ENCODE peak calls at places on chromosomes 11 and 22, in eight cellular contexts. E is ELR; J is activated CD4-positive, alpha-beta T cell treated with anti-CD3 and anti-CD28 coated beads, Interleukin-2, amount 50 U/mL, for 1 hour; S is PC-3; T is stimulated activated CD4-positive, alpha-beta T cell treated with anti-CD3 and anti-CD28 coated beads, Interleukin-2, amount 100 ng/mL, for 48 hours; X is NCI-H510A treated with DMSO at 0.1 percent for 48 hours; W is H4; O is upper lobe of right lung. A is an unnamed sample.

GRCh38 chr22:43159484-43160178 is 8.3 kb downstream of the TSPO start:
- DNase-seq in W (no peak), J (no peak), T (no peak), O (no peak), E (no peak), X (no peak), S (no peak), A (peak; percentile 41)

GRCh38 chr11:14549891-14550290 is 29.7 kb upstream of the PSMA1 start:
- DNase-seq in X (no peak), T (no peak), O (no peak), J (no peak), S (no peak), W (no peak), E (no peak), A (no peak)

GRCh38 chr11:65274734-65275682 is 13.2 kb downstream of the POLA2 start:
- DNase-seq in O (peak; percentile 68), T (no peak), X (peak; percentile 73), J (peak; percentile 11), W (peak; percentile 63), S (peak; percentile 96), E (peak; percentile 99), A (peak; percentile 80)

GRCh38 chr11:95143106-95143681 is 53.5 kb downstream of the ENDOD1 start:
- DNase-seq in E (peak; percentile 40), W (no peak), S (no peak), O (no peak), T (no peak), J (no peak), X (no peak), A (peak; percentile 56)

GRCh38 chr11:67300256-67300755 is 3.0 kb upstream of the SSH3 start:
- DNase-seq in W (no peak), E (no peak), J (no peak), T (no peak), S (no peak), X (no peak), O (peak; percentile 53), A (no peak)

GRCh38 chr22:22195265-22196017 is 49.1 kb upstream of the VPREB1 start:
- DNase-seq in E (peak; percentile 75), O (peak; percentile 83), S (peak; percentile 85), W (peak; percentile 54), X (peak; percentile 71), J (peak; percentile 83), T (peak; percentile 85), A (peak; percentile 45)

GRCh38 chr11:126604461-126604860 is 249.0 kb downstream of the ST3GAL4 start:
- DNase-seq in X (no peak), O (no peak), T (no peak), J (no peak), W (no peak), E (no peak), S (no peak), A (no peak)

GRCh38 chr11:2666828-2667570 is 32.8 kb downstream of the KCNQ1OT1 start:
- DNase-seq in W (no peak), E (no peak), T (no peak), J (no peak), X (no peak), O (peak; percentile 32), S (no peak), A (no peak)

GRCh38 chr11:123587044-123587443 is 67.4 kb downstream of the SCN3B start:
- DNase-seq in O (no peak), J (no peak), T (no peak), E (peak; percentile 40), X (no peak), S (peak; percentile 28), W (peak; percentile 23), A (no peak)

GRCh38 chr11:27820249-27820648 is 120.0 kb upstream of the BDNF start:
- DNase-seq in T (no peak), W (no peak), J (no peak), O (no peak), X (no peak), E (no peak), S (peak; percentile 78), A (no peak)

GRCh38 chr11:119721129-119722120 is 7.6 kb downstream of the NECTIN1 start:
- DNase-seq in X (no peak), S (peak; percentile 85), O (no peak), T (no peak), W (peak; percentile 62), E (peak; percentile 37), J (no peak), A (peak; percentile 53)

GRCh38 chr11:70551323-70552166 is 153.2 kb downstream of the CTTN start:
- DNase-seq in O (no peak), W (no peak), T (no peak), S (no peak), E (no peak), J (no peak), X (no peak), A (peak; percentile 70)

GRCh38 chr22:44085743-44086741 is 61.9 kb downstream of the PARVB start:
- DNase-seq in J (no peak), E (peak; percentile 61), O (peak; percentile 69), X (peak; percentile 83), S (peak; percentile 90), T (no peak), W (peak; percentile 58), A (peak; percentile 53)

GRCh38 chr11:95307310-95307709 is 76.3 kb upstream of the SESN3 start:
- DNase-seq in O (no peak), W (no peak), X (no peak), E (no peak), J (no peak), S (no peak), T (no peak), A (no peak)

GRCh38 chr11:8055111-8055835 is 25.7 kb upstream of the TUB start:
- DNase-seq in S (no peak), X (no peak), J (no peak), T (no peak), W (no peak), E (no peak), O (no peak), A (no peak)

GRCh38 chr11:116234989-116235567 is 537.7 kb downstream of the BUD13 start:
- DNase-seq in T (no peak), E (no peak), W (no peak), O (no peak), S (no peak), X (peak; percentile 11), J (no peak), A (no peak)

GRCh38 chr11:77705195-77705876 is 67.7 kb upstream of the CLNS1A start:
- DNase-seq in O (no peak), W (peak; percentile 56), T (peak; percentile 10), X (no peak), J (no peak), E (peak; percentile 80), S (peak; percentile 91), A (peak; percentile 10)

GRCh38 chr11:1071571-1072115 is 3.0 kb upstream of the MUC2 start:
- DNase-seq in O (peak; percentile 39), J (no peak), E (no peak), S (no peak), W (no peak), X (no peak), T (no peak), A (no peak)

GRCh38 chr11:115362997-115363396 is 141.2 kb downstream of the CADM1 start:
- DNase-seq in W (no peak), X (no peak), S (no peak), J (no peak), T (no peak), E (no peak), O (no peak), A (no peak)

GRCh38 chr11:47928426-47928825 is 51.9 kb upstream of the PTPRJ start:
- DNase-seq in J (no peak), W (no peak), O (no peak), X (peak; percentile 24), E (no peak), T (no peak), S (no peak), A (no peak)

GRCh38 chr11:128207861-128208321 is 379.5 kb downstream of the ETS1 start:
- DNase-seq in W (peak; percentile 81), E (peak; percentile 96), O (no peak), T (no peak), S (peak; percentile 99), J (no peak), X (no peak), A (peak; percentile 27)

GRCh38 chr22:44002324-44002723 is 21.8 kb upstream of the PARVB start:
- DNase-seq in W (no peak), E (no peak), S (no peak), X (no peak), O (peak; percentile 19), J (no peak), T (no peak), A (no peak)

GRCh38 chr11:12164061-12165014 is 53.9 kb downstream of the MICAL2 start:
- DNase-seq in T (no peak), O (peak; percentile 13), X (no peak), J (no peak), E (peak; percentile 95), S (peak; percentile 96), W (peak; percentile 93), A (no peak)

GRCh38 chr22:50581950-50582561 is 593 bp downstream of the CHKB start:
- DNase-seq in J (peak; percentile 29), W (no peak), E (peak; percentile 29), S (no peak), T (peak; percentile 26), X (peak; percentile 5), O (no peak), A (peak; percentile 21)

GRCh38 chr22:37619991-37620390 is 11.4 kb downstream of the GGA1 start:
- DNase-seq in T (no peak), X (no peak), S (no peak), E (no peak), J (no peak), W (no peak), O (no peak), A (no peak)

GRCh38 chr11:134360050-134360835 is 28.5 kb downstream of the GLB1L2 start:
- DNase-seq in T (peak; percentile 78), J (peak; percentile 70), X (peak; percentile 16), E (peak; percentile 28), O (peak; percentile 91), W (peak; percentile 74), S (peak; percentile 83), A (peak; percentile 91)

GRCh38 chr11:131253885-131254204 is 116.6 kb upstream of the NTM start:
- DNase-seq in W (peak; percentile 57), S (no peak), O (no peak), E (no peak), X (no peak), J (no peak), T (no peak), A (no peak)

GRCh38 chr11:61771995-61772455 is 19.6 kb downstream of the MYRF start:
- DNase-seq in X (no peak), O (no peak), T (no peak), W (no peak), E (no peak), S (no peak), J (no peak), A (no peak)

GRCh38 chr11:99351620-99352019 is 330.9 kb downstream of the CNTN5 start:
- DNase-seq in E (no peak), W (no peak), J (no peak), T (no peak), X (no peak), O (no peak), S (peak; percentile 28), A (no peak)

GRCh38 chr11:8259316-8259995 is 4.2 kb downstream of the LMO1 start:
- DNase-seq in O (peak; percentile 38), E (no peak), T (no peak), X (no peak), W (no peak), J (no peak), S (no peak), A (no peak)

GRCh38 chr11:27618591-27618990 is 81.7 kb downstream of the BDNF start:
- DNase-seq in W (no peak), T (no peak), O (no peak), X (no peak), E (peak; percentile 45), J (no peak), S (peak; percentile 11), A (no peak)

GRCh38 chr22:44746061-44746789 is 6.2 kb upstream of the ARHGAP8 start:
- DNase-seq in S (no peak), W (no peak), T (no peak), J (no peak), X (no peak), O (no peak), E (no peak), A (no peak)

GRCh38 chr11:73314121-73314948 is 6.3 kb downstream of the ARHGEF17 start:
- DNase-seq in E (peak; percentile 67), T (no peak), W (no peak), O (peak; percentile 80), X (peak; percentile 21), J (no peak), S (no peak), A (peak; percentile 61)

GRCh38 chr11:129286813-129287212 is 88.8 kb upstream of the BARX2 start:
- DNase-seq in X (peak; percentile 98), T (no peak), J (no peak), O (no peak), S (peak; percentile 41), W (no peak), E (no peak), A (no peak)

A was measured in AG08396.